ENCODE peak calls at places on chromosomes 12 and 14, in six cellular contexts. X is D341Med; T is M059J; E is stimulated activated CD4-positive, alpha-beta T cell treated with anti-CD3 and anti-CD28 coated beads, TNF-alpha, amount 100 ng/mL, for 4 hours; U is nucleus accumbens; M is head of caudate nucleus. D is an unnamed sample.

GRCh38 chr12:53299454-53300180 is at the start of gene MYG1:
- DNase-seq in E (peak), T (peak), U (peak), X (peak), M (peak), D (peak)

GRCh38 chr14:57729208-57730187 is 136.4 kb downstream of the SLC35F4 start:
- DNase-seq in X (no peak), E (no peak), M (no peak), U (no peak), T (no peak), D (no peak)

GRCh38 chr14:100804558-100805309 is 21.2 kb upstream of the MEG3 start:
- DNase-seq in X (no peak), T (no peak), E (no peak), M (no peak), U (no peak), D (no peak)

GRCh38 chr14:43483415-43483814 is 1023.7 kb downstream of the FSCB start:
- DNase-seq in X (no peak), M (no peak), T (no peak), E (no peak), U (no peak), D (no peak)

GRCh38 chr14:24231263-24232120 is 675 bp downstream of the NEDD8 start:
- DNase-seq in E (no peak), T (no peak), M (no peak), U (no peak), X (no peak), D (peak)

GRCh38 chr14:35403085-35403396 is 1.5 kb downstream of the NFKBIA start:
- DNase-seq in T (no peak), E (no peak), X (no peak), M (peak), U (no peak), D (no peak)

GRCh38 chr14:51744372-51745150 is 92.9 kb downstream of the FRMD6 start:
- DNase-seq in X (no peak), E (no peak), T (no peak), M (no peak), U (no peak), D (no peak)

GRCh38 chr12:7142809-7143465 is 12.8 kb downstream of the CLSTN3 start:
- DNase-seq in U (no peak), E (no peak), M (no peak), T (no peak), X (no peak), D (no peak)

GRCh38 chr12:29242921-29243431 is 93.9 kb downstream of the FAR2 start:
- DNase-seq in U (no peak), T (no peak), X (no peak), M (no peak), E (no peak), D (peak)

GRCh38 chr14:103679351-103679750 is 35.9 kb downstream of the XRCC3 start:
- DNase-seq in X (peak), U (peak), M (peak), T (no peak), E (no peak), D (no peak)

GRCh38 chr12:52232233-52232915 is 669 bp upstream of the KRT7 start:
- DNase-seq in M (no peak), X (no peak), E (no peak), T (no peak), U (no peak), D (no peak)

GRCh38 chr12:117521327-117521726 is 159.9 kb upstream of the NOS1 start:
- DNase-seq in M (no peak), T (no peak), X (no peak), U (no peak), E (no peak), D (peak)

GRCh38 chr12:89162704-89163261 is 189.5 kb downstream of the DUSP6 start:
- DNase-seq in U (peak), E (peak), T (peak), X (no peak), M (no peak), D (peak)

GRCh38 chr12:88958961-88959360 is 378.7 kb upstream of the KITLG start:
- DNase-seq in M (no peak), T (no peak), U (no peak), X (no peak), E (no peak), D (no peak)

GRCh38 chr12:7259060-7259459 is 44.8 kb upstream of the ACSM4 start:
- DNase-seq in E (no peak), M (no peak), T (no peak), U (no peak), X (no peak), D (no peak)

GRCh38 chr12:56143870-56144269 is 8.5 kb upstream of the MYL6B start:
- DNase-seq in T (no peak), X (no peak), M (no peak), E (no peak), U (no peak), D (no peak)

GRCh38 chr14:102848830-102849521 is 71.7 kb downstream of the TRAF3 start:
- DNase-seq in E (no peak), T (no peak), U (peak), X (peak), M (peak), D (no peak)

GRCh38 chr12:78096909-78097597 is 266.4 kb downstream of the NAV3 start:
- DNase-seq in T (peak), X (peak), M (no peak), U (no peak), E (no peak), D (no peak)

GRCh38 chr12:84842406-84843013 is 70.1 kb downstream of the SLC6A15 start:
- DNase-seq in X (peak), M (no peak), U (peak), T (peak), E (no peak), D (no peak)

GRCh38 chr14:57930241-57930975 is 64.5 kb upstream of the SLC35F4 start:
- DNase-seq in T (no peak), X (no peak), M (no peak), U (no peak), E (no peak), D (no peak)

GRCh38 chr14:79708991-79709390 is 502.3 kb downstream of the DIO2 start:
- DNase-seq in X (no peak), M (no peak), U (no peak), T (peak), E (no peak), D (no peak)

GRCh38 chr14:64763801-64764511 is 59.7 kb downstream of the PLEKHG3 start:
- DNase-seq in T (peak), E (no peak), M (peak), X (no peak), U (peak), D (peak)

GRCh38 chr12:93569656-93570551 is 2.6 kb upstream of the SOCS2 start:
- DNase-seq in E (peak), U (peak), X (peak), M (peak), T (peak), D (peak)

GRCh38 chr14:81536125-81536771 is 2.6 kb upstream of the SEL1L start:
- DNase-seq in E (no peak), T (no peak), U (no peak), X (no peak), M (no peak), D (no peak)

GRCh38 chr12:69059465-69060457 is 126.8 kb upstream of the CPM start:
- DNase-seq in E (no peak), X (no peak), T (peak), U (no peak), M (no peak), D (no peak)

GRCh38 chr12:45216297-45216982 is 545 bp downstream of the ANO6 start:
- DNase-seq in T (peak), X (peak), E (peak), U (peak), M (peak), D (no peak)

GRCh38 chr12:123085730-123086487 is 65.0 kb downstream of the PITPNM2 start:
- DNase-seq in E (no peak), X (no peak), U (no peak), T (peak), M (no peak), D (no peak)